ENCODE peak calls at places on chromosomes 3 and 15, in ten cellular contexts. X is GM10248; P is KBM-7; K is memory B cell; I is A549; O is activated naive CD4-positive, alpha-beta T cell treated with Interleukin-2 at 50 U/mL for 16 hours; H is nucleus accumbens; R is ELF-1; D is GM03348; G is T-helper 9 cell. C is an unnamed sample.

GRCh38 chr15:60840703-60841411 is 361.9 kb upstream of the ICE2 start:
- DNase-seq in X (no peak), P (no peak), K (no peak), I (no peak), O (peak), H (no peak), R (no peak), D (no peak), G (peak), C (no peak)

GRCh38 chr3:36988336-36988735 is 4.6 kb downstream of the EPM2AIP1 start:
- DNase-seq in X (no peak), P (no peak), K (no peak), I (no peak), O (no peak), H (no peak), R (no peak), D (no peak), G (no peak), C (no peak)

GRCh38 chr3:118991775-118992174 is 42.9 kb downstream of the IGSF11 start:
- DNase-seq in X (no peak), P (no peak), K (no peak), I (no peak), O (no peak), H (peak), R (no peak), D (no peak), G (no peak), C (no peak)

GRCh38 chr15:101437209-101437608 is 52.3 kb downstream of the PCSK6 start:
- DNase-seq in X (no peak), P (no peak), K (no peak), I (peak), O (no peak), H (no peak), R (no peak), D (no peak), G (no peak), C (no peak)

GRCh38 chr15:62782100-62782791 is 260.3 kb upstream of the TPM1 start:
- DNase-seq in X (peak), P (peak), K (no peak), I (peak), O (no peak), H (peak), R (peak), D (peak), G (no peak), C (peak)

GRCh38 chr3:128617557-128618397 is 32.8 kb downstream of the RPN1 start:
- DNase-seq in X (peak), P (peak), K (peak), I (peak), O (peak), H (peak), R (peak), D (peak), G (peak), C (peak)

GRCh38 chr3:160458151-160458550 is 8.6 kb upstream of the TRIM59 start:
- DNase-seq in X (no peak), P (no peak), K (no peak), I (no peak), O (no peak), H (no peak), R (no peak), D (no peak), G (no peak), C (no peak)

GRCh38 chr15:67253517-67254237 is 784 bp downstream of the AAGAB start:
- DNase-seq in X (peak), P (peak), K (no peak), I (no peak), O (no peak), H (no peak), R (peak), D (no peak), G (no peak), C (no peak)

GRCh38 chr3:69738291-69738690 is 973 bp upstream of the MITF start:
- DNase-seq in X (no peak), P (no peak), K (no peak), I (no peak), O (no peak), H (no peak), R (no peak), D (no peak), G (no peak), C (no peak)

GRCh38 chr15:31128919-31129768 is 27.6 kb upstream of the TRPM1 start:
- DNase-seq in X (peak), P (peak), K (peak), I (peak), O (peak), H (peak), R (peak), D (peak), G (peak), C (peak)

GRCh38 chr15:59364238-59364637 is 8.4 kb downstream of the MYO1E start:
- DNase-seq in X (no peak), P (no peak), K (no peak), I (no peak), O (no peak), H (no peak), R (no peak), D (no peak), G (no peak), C (no peak)

GRCh38 chr3:143363276-143363675 is 243.7 kb downstream of the CHST2 start:
- DNase-seq in X (no peak), P (peak), K (no peak), I (no peak), O (no peak), H (no peak), R (no peak), D (no peak), G (no peak), C (no peak)

GRCh38 chr15:67051088-67051659 is 14.2 kb upstream of the SMAD3 start:
- DNase-seq in X (no peak), P (no peak), K (no peak), I (no peak), O (no peak), H (no peak), R (no peak), D (no peak), G (no peak), C (no peak)

GRCh38 chr3:5568451-5568850 is 380.9 kb downstream of the EDEM1 start:
- DNase-seq in X (no peak), P (peak), K (no peak), I (peak), O (no peak), H (no peak), R (peak), D (no peak), G (no peak), C (no peak)

GRCh38 chr3:55526332-55527030 is 39.4 kb upstream of the WNT5A start:
- DNase-seq in X (no peak), P (no peak), K (no peak), I (peak), O (no peak), H (no peak), R (no peak), D (no peak), G (no peak), C (no peak)

GRCh38 chr15:27418729-27419128 is 447.7 kb downstream of the GABRG3 start:
- DNase-seq in X (no peak), P (peak), K (no peak), I (no peak), O (no peak), H (no peak), R (no peak), D (no peak), G (no peak), C (no peak)

GRCh38 chr3:151460240-151460639 is 621 bp downstream of the IGSF10 start:
- DNase-seq in X (no peak), P (no peak), K (no peak), I (no peak), O (no peak), H (no peak), R (no peak), D (peak), G (no peak), C (no peak)

GRCh38 chr15:78012643-78013077 is 64.9 kb downstream of the TBC1D2B start:
- DNase-seq in X (no peak), P (no peak), K (no peak), I (peak), O (no peak), H (no peak), R (no peak), D (no peak), G (no peak), C (no peak)

GRCh38 chr3:69082805-69083204 is 1.9 kb upstream of the ARL6IP5 start:
- DNase-seq in X (peak), P (peak), K (peak), I (peak), O (peak), H (no peak), R (peak), D (peak), G (peak), C (peak)

GRCh38 chr15:100890850-100891249 is 11.2 kb downstream of the ALDH1A3 start:
- DNase-seq in X (no peak), P (no peak), K (no peak), I (no peak), O (no peak), H (no peak), R (no peak), D (no peak), G (no peak), C (no peak)

GRCh38 chr15:97585408-97585807 is 375.1 kb upstream of the ARRDC4 start:
- DNase-seq in X (no peak), P (no peak), K (no peak), I (no peak), O (no peak), H (no peak), R (no peak), D (no peak), G (no peak), C (no peak)

GRCh38 chr15:32683906-32684584 is 33.8 kb upstream of the GREM1 start:
- DNase-seq in X (no peak), P (peak), K (no peak), I (peak), O (no peak), H (peak), R (no peak), D (peak), G (no peak), C (peak)

GRCh38 chr3:64900220-64900619 is 212.4 kb upstream of the ADAMTS9 start:
- DNase-seq in X (no peak), P (no peak), K (no peak), I (no peak), O (no peak), H (no peak), R (no peak), D (no peak), G (no peak), C (no peak)

GRCh38 chr15:29278436-29279099 is 8.9 kb upstream of the NSMCE3 start:
- DNase-seq in X (no peak), P (no peak), K (no peak), I (no peak), O (no peak), H (no peak), R (peak), D (peak), G (no peak), C (no peak)

GRCh38 chr15:82572311-82572710 is 32.1 kb upstream of the RPS17 start:
- DNase-seq in X (no peak), P (no peak), K (no peak), I (no peak), O (no peak), H (peak), R (no peak), D (peak), G (no peak), C (no peak)

GRCh38 chr15:70636540-70637165 is 126.7 kb downstream of the UACA start:
- DNase-seq in X (no peak), P (peak), K (no peak), I (peak), O (no peak), H (no peak), R (peak), D (peak), G (no peak), C (no peak)

GRCh38 chr3:72100626-72101187 is 315.8 kb upstream of the PROK2 start:
- DNase-seq in X (peak), P (peak), K (peak), I (peak), O (peak), H (peak), R (peak), D (peak), G (peak), C (peak)

GRCh38 chr3:24123596-24123995 is 178.5 kb downstream of the NR1D2 start:
- DNase-seq in X (no peak), P (no peak), K (no peak), I (no peak), O (no peak), H (no peak), R (no peak), D (peak), G (no peak), C (no peak)

GRCh38 chr3:65412591-65412990 is 626.1 kb downstream of the MAGI1 start:
- DNase-seq in X (no peak), P (no peak), K (no peak), I (no peak), O (no peak), H (no peak), R (peak), D (no peak), G (no peak), C (no peak)

GRCh38 chr15:33780011-33780768 is 188.1 kb upstream of the CHRM5 start:
- DNase-seq in X (peak), P (no peak), K (no peak), I (no peak), O (no peak), H (no peak), R (no peak), D (no peak), G (no peak), C (no peak)

GRCh38 chr3:191065183-191065805 is 133.7 kb upstream of the OSTN start:
- DNase-seq in X (no peak), P (no peak), K (no peak), I (no peak), O (no peak), H (no peak), R (no peak), D (peak), G (no peak), C (no peak)

GRCh38 chr3:31755911-31756658 is 223.4 kb downstream of the STT3B start:
- DNase-seq in X (no peak), P (peak), K (no peak), I (no peak), O (peak), H (no peak), R (no peak), D (no peak), G (no peak), C (no peak)

GRCh38 chr3:54083901-54084300 is 38.5 kb upstream of the CACNA2D3 start:
- DNase-seq in X (no peak), P (no peak), K (no peak), I (no peak), O (no peak), H (no peak), R (no peak), D (no peak), G (no peak), C (no peak)

GRCh38 chr15:26087395-26087794 is 224.3 kb upstream of the ATP10A start:
- DNase-seq in X (no peak), P (no peak), K (no peak), I (no peak), O (no peak), H (no peak), R (no peak), D (peak), G (no peak), C (no peak)